ENCODE peak calls at places on chromosomes 13 and 19, in six cellular contexts. C is activated CD4-positive, alpha-beta T cell treated with anti-CD3 and anti-CD28 coated beads for 1 hour; O is stimulated activated CD8-positive, alpha-beta memory T cell treated with anti-CD3 and anti-CD28 coated beads, Interleukin-12 subunit alpha, Interleukin-12 subunit beta, amount 100 ng/mL, for 1 hour; M is T-helper 1 cell; J is NCI-H1092; K is stimulated activated naive CD8-positive, alpha-beta T cell treated with anti-CD3 and anti-CD28 coated beads, Interleukin-15, Interleukin-2, amounts not matched to agents 100 U/mL and 50 U/mL, for 24 hours. S is an unnamed sample.

GRCh38 chr19:10899171-10899653 is 27.9 kb downstream of the CARM1 start:
- DNase-seq in M (no peak), J (peak; percentile 30), C (no peak), O (no peak), K (no peak), S (peak; percentile 48)

GRCh38 chr19:39297931-39298634 is 1.9 kb downstream of the IFNL1 start:
- DNase-seq in M (peak; percentile 38), O (peak; percentile 28), K (peak; percentile 60), C (peak; percentile 15), J (no peak), S (no peak)

GRCh38 chr13:73849292-73849691 is 284.9 kb downstream of the KLF12 start:
- DNase-seq in M (no peak), K (no peak), J (no peak), O (peak; percentile 5), C (no peak), S (no peak)

GRCh38 chr19:7188682-7189629 is 105.3 kb downstream of the INSR start:
- DNase-seq in C (no peak), K (no peak), J (peak; percentile 20), M (no peak), O (no peak), S (no peak)

GRCh38 chr19:49890349-49891311 is 6.1 kb downstream of the IL4I1 start:
- DNase-seq in K (peak; percentile 69), C (peak; percentile 45), M (peak; percentile 73), J (no peak), O (peak; percentile 35), S (peak; percentile 62)

GRCh38 chr13:26052136-26052736 is 420 bp upstream of the SHISA2 start:
- DNase-seq in M (no peak), J (no peak), C (no peak), O (no peak), K (no peak), S (no peak)

GRCh38 chr13:107251321-107251720 is 683.4 kb upstream of the ARGLU1 start:
- DNase-seq in M (no peak), J (no peak), C (no peak), K (no peak), O (no peak), S (no peak)

GRCh38 chr13:34116651-34117050 is 298.7 kb downstream of the RFC3 start:
- DNase-seq in O (no peak), M (no peak), J (no peak), K (no peak), C (no peak), S (no peak)

GRCh38 chr13:34153428-34154180 is 335.7 kb downstream of the RFC3 start:
- DNase-seq in O (no peak), C (no peak), J (no peak), M (no peak), K (no peak), S (no peak)

GRCh38 chr19:38784224-38784623 is 4.8 kb upstream of the LGALS7B start:
- DNase-seq in M (no peak), K (no peak), O (no peak), J (no peak), C (no peak), S (peak; percentile 77)

GRCh38 chr19:48445256-48445605 is 552 bp upstream of the GRWD1 start:
- DNase-seq in K (no peak), M (no peak), C (no peak), O (no peak), J (peak; percentile 57), S (peak; percentile 46)

GRCh38 chr13:28541966-28542365 is 47.0 kb upstream of the FLT1 start:
- DNase-seq in J (no peak), M (no peak), K (no peak), C (no peak), O (no peak), S (no peak)

GRCh38 chr13:35699805-35700204 is 223.3 kb upstream of the MAB21L1 start:
- DNase-seq in O (no peak), M (no peak), C (no peak), J (no peak), K (no peak), S (no peak)

GRCh38 chr13:111468037-111468959 is 147.9 kb downstream of the TEX29 start:
- DNase-seq in M (no peak), O (no peak), C (no peak), J (no peak), K (no peak), S (no peak)

GRCh38 chr13:68708336-68708908 is 1399.2 kb upstream of the ATXN8OS start:
- DNase-seq in O (no peak), J (no peak), K (no peak), M (no peak), C (no peak), S (no peak)

GRCh38 chr19:2693492-2693891 is 9.0 kb downstream of the GNG7 start:
- DNase-seq in C (no peak), M (no peak), J (no peak), K (no peak), O (no peak), S (no peak)

GRCh38 chr13:40460116-40460515 is 206.3 kb downstream of the FOXO1 start:
- DNase-seq in O (no peak), C (no peak), K (no peak), M (no peak), J (no peak), S (no peak)

GRCh38 chr19:6765738-6766356 is 1.4 kb downstream of the SH2D3A start:
- DNase-seq in K (no peak), C (no peak), M (peak; percentile 32), J (no peak), O (no peak), S (no peak)

GRCh38 chr19:1416014-1416841 is 8.8 kb downstream of the DAZAP1 start:
- DNase-seq in K (no peak), O (no peak), M (no peak), C (no peak), J (no peak), S (peak; percentile 59)

GRCh38 chr19:7397687-7398086 is 49.0 kb downstream of the ARHGEF18 start:
- DNase-seq in C (no peak), K (no peak), M (no peak), O (no peak), J (no peak), S (no peak)

S was measured in adrenal gland.